ENCODE peak calls at places on chromosomes 12 and 14, in four cellular contexts. One of them, this sample, is unnamed.

GRCh38 chr14:37063467-37064240 is 108.8 kb downstream of the SLC25A21 start:
- DNase-seq in lung: no peak
- DNase-seq in fibroblast of pulmonary artery: no peak
- DNase-seq in BJ: no peak
- DNase-seq in this sample: no peak

GRCh38 chr14:61262082-61262481 is 19.1 kb downstream of the TMEM30B start:
- DNase-seq in fibroblast of pulmonary artery: no peak
- DNase-seq in lung: no peak
- DNase-seq in BJ: no peak
- DNase-seq in this sample: no peak

GRCh38 chr14:59870277-59871165 is at the start of gene RTN1:
- DNase-seq in lung: peak
- DNase-seq in BJ: no peak
- DNase-seq in fibroblast of pulmonary artery: peak
- DNase-seq in this sample: peak

GRCh38 chr12:27333311-27334009 is 824 bp downstream of the BMAL2 start:
- DNase-seq in BJ: no peak
- DNase-seq in fibroblast of pulmonary artery: no peak
- DNase-seq in lung: no peak
- DNase-seq in this sample: no peak

GRCh38 chr14:70133461-70133860 is 55.3 kb downstream of the SLC8A3 start:
- DNase-seq in BJ: no peak
- DNase-seq in lung: no peak
- DNase-seq in fibroblast of pulmonary artery: no peak
- DNase-seq in this sample: no peak

GRCh38 chr12:130839770-130840355 is 813 bp upstream of the STX2 start:
- DNase-seq in lung: no peak
- DNase-seq in fibroblast of pulmonary artery: no peak
- DNase-seq in BJ: no peak
- DNase-seq in this sample: no peak

GRCh38 chr12:117360551-117361311 is 695 bp downstream of the NOS1 start:
- DNase-seq in BJ: no peak
- DNase-seq in fibroblast of pulmonary artery: no peak
- DNase-seq in lung: no peak
- DNase-seq in this sample: no peak

GRCh38 chr12:54624316-54625279 is 10.1 kb downstream of the LACRT start:
- DNase-seq in lung: no peak
- DNase-seq in BJ: no peak
- DNase-seq in fibroblast of pulmonary artery: peak
- DNase-seq in this sample: peak

GRCh38 chr12:93174048-93174447 is 203.7 kb upstream of the NUDT4 start:
- DNase-seq in lung: no peak
- DNase-seq in fibroblast of pulmonary artery: peak
- DNase-seq in BJ: no peak
- DNase-seq in this sample: peak

GRCh38 chr12:56629459-56630179 is 507 bp downstream of the BAZ2A start:
- DNase-seq in fibroblast of pulmonary artery: no peak
- DNase-seq in lung: no peak
- DNase-seq in BJ: no peak
- DNase-seq in this sample: no peak

GRCh38 chr14:76924363-76925151 is 98.3 kb downstream of the LRRC74A start:
- DNase-seq in BJ: no peak
- DNase-seq in fibroblast of pulmonary artery: no peak
- DNase-seq in lung: no peak
- DNase-seq in this sample: no peak

GRCh38 chr12:87383705-87384104 is 645.5 kb downstream of the C12orf50 start:
- DNase-seq in fibroblast of pulmonary artery: peak
- DNase-seq in lung: no peak
- DNase-seq in BJ: no peak
- DNase-seq in this sample: peak

GRCh38 chr12:87384226-87384625 is 645.0 kb downstream of the C12orf50 start:
- DNase-seq in lung: no peak
- DNase-seq in fibroblast of pulmonary artery: no peak
- DNase-seq in BJ: no peak
- DNase-seq in this sample: no peak

GRCh38 chr12:87381747-87382146 is 647.5 kb downstream of the C12orf50 start:
- DNase-seq in lung: no peak
- DNase-seq in BJ: no peak
- DNase-seq in fibroblast of pulmonary artery: no peak
- DNase-seq in this sample: no peak

GRCh38 chr12:87385322-87385721 is 643.9 kb downstream of the C12orf50 start:
- DNase-seq in lung: no peak
- DNase-seq in BJ: no peak
- DNase-seq in fibroblast of pulmonary artery: no peak
- DNase-seq in this sample: no peak

GRCh38 chr12:87382959-87383591 is 646.1 kb downstream of the C12orf50 start:
- DNase-seq in fibroblast of pulmonary artery: no peak
- DNase-seq in lung: no peak
- DNase-seq in BJ: no peak
- DNase-seq in this sample: no peak
- H3K4me3 ChIP-seq in fibroblast of pulmonary artery: no peak
- H3K4me3 ChIP-seq in lung: no peak
- H3K4me3 ChIP-seq in BJ: no peak
- H3K4me3 ChIP-seq in this sample: no peak

DNA sequence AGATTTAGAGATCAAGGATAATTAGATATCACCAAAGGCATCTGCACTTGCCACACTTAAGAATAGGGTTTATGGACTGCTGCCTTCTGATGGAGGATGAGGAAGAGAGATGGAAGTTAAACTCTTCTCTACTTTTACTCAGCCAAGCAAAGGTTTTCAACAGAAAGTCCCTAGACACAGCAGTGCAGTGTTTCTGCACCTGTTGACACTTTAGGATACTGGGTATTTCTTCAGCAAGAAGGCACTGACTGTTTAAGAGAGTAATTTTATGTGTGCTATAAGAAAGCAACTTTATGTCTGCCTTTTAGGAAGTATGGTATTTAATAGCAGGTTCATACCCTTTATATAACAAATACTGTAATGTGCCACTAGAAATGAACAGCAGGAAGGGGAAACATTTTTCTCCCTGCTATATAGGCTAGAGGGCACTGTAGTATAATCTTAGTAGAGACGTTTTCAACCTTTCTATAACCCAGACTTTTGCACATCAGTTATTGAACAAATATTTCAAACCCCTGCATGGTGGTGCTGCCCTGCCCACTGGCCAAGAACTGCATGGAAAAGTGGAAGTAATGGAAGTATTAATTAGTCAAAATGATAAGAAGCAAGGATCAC is 225.0 kb upstream of the GRIP1 start:
- DNase-seq in BJ: no peak
- DNase-seq in lung: no peak
- DNase-seq in fibroblast of pulmonary artery: no peak
- DNase-seq in this sample: no peak
- TF ChIP-seq CTCF in BJ: no peak
- TF ChIP-seq CTCF in lung: no peak
- TF ChIP-seq CTCF in fibroblast of pulmonary artery: no peak
- TF ChIP-seq CTCF in this sample: peak

DNA sequence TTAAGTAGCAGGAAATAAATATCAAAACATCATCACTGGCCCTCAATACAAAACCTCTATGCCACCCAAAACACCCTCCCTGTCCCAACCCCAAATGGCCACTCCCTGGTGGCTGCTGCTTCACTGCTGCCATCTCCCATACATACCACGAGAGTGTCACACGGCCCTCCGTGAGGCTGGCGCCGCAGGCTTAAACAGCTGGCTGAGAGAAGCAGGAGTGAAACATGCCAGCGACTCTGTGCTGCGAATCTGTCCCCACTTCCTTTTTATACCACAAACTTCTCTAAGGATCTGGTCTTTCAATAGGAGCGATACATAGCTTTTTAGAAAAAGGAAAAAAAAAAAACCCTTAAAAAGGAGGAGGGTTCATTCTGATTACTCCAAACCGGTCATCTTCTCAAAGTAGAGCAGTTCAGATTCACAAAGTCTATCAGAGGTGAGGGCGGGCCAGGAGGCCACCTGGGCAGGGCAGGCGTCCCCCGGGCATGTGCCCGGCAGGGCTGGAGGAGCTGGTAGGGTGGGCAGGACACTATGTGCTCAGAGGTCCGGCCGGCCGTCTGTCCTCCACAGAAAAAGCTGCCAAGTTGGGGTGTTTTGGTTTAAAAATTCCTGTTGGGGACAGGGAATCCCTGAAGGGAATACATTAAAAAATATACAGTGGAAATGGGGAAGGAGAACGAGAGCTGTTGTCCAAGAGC is 26.5 kb downstream of the MAX start:
- DNase-seq in lung: no peak
- DNase-seq in BJ: no peak
- DNase-seq in fibroblast of pulmonary artery: no peak
- DNase-seq in this sample: no peak
- H3K4me3 ChIP-seq in lung: no peak
- H3K4me3 ChIP-seq in BJ: no peak
- H3K4me3 ChIP-seq in fibroblast of pulmonary artery: no peak
- H3K4me3 ChIP-seq in this sample: no peak

GRCh38 chr12:62335057-62335456 is 74.9 kb downstream of the USP15 start:
- DNase-seq in BJ: no peak
- DNase-seq in fibroblast of pulmonary artery: no peak
- DNase-seq in lung: no peak
- DNase-seq in this sample: no peak

GRCh38 chr12:62331306-62331705 is 71.1 kb downstream of the USP15 start:
- DNase-seq in BJ: no peak
- DNase-seq in fibroblast of pulmonary artery: no peak
- DNase-seq in lung: no peak
- DNase-seq in this sample: no peak

GRCh38 chr12:62332598-62332997 is 72.4 kb downstream of the USP15 start:
- DNase-seq in fibroblast of pulmonary artery: peak
- DNase-seq in BJ: peak
- DNase-seq in lung: no peak
- DNase-seq in this sample: no peak

DNA sequence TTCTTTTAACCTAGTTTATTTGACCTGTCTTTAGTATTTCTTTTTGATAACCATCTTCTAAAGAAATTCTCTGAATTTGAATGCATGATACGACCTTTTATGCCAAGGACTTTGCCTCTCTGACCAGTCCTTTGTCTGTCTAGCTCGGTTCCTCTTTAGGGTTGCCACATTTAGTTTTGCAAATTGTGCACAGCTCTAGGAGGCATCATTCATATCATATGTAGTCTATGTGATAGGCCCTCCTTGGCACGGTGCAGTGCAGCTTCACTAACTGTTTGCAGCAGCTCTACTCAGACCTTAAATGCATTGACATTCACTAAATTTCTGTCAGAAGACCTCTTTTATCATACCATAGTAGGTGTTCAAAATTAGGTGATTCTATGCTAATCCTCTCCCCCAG is 75.6 kb downstream of the USP15 start:
- DNase-seq in BJ: no peak
- DNase-seq in fibroblast of pulmonary artery: no peak
- DNase-seq in lung: no peak
- DNase-seq in this sample: no peak
- TF ChIP-seq CTCF in BJ: no peak
- TF ChIP-seq CTCF in fibroblast of pulmonary artery: no peak
- TF ChIP-seq CTCF in lung: no peak
- TF ChIP-seq CTCF in this sample: no peak

DNA sequence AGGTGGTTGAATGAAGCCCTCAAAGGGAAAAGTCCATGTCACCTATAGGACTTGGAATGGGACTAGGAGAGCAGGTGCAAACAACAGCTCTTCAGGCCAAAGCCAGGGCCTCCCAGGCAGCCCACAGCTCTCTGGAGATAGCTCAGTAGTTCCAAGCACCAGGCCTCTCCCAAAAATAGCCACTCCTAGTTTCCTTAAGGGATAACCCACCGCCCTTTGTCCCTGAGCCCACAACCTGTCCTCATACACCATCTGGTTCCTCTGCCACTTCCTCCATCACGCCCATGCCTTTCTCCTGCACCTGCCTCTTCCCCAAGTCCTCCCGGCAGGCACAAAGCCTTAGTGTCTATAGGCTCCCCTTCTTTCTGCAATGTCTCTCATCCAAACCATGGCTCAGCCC is 2.1 kb downstream of the RAB15 start:
- DNase-seq in lung: no peak
- DNase-seq in BJ: no peak
- DNase-seq in fibroblast of pulmonary artery: no peak
- DNase-seq in this sample: no peak
- H3K4me3 ChIP-seq in lung: no peak
- H3K4me3 ChIP-seq in BJ: no peak
- H3K4me3 ChIP-seq in fibroblast of pulmonary artery: no peak
- H3K4me3 ChIP-seq in this sample: no peak

GRCh38 chr14:44657153-44657552 is 150.1 kb upstream of the FSCB start:
- DNase-seq in fibroblast of pulmonary artery: no peak
- DNase-seq in lung: no peak
- DNase-seq in BJ: no peak
- DNase-seq in this sample: no peak

GRCh38 chr14:44662250-44662891 is 155.3 kb upstream of the FSCB start:
- DNase-seq in fibroblast of pulmonary artery: no peak
- DNase-seq in lung: no peak
- DNase-seq in BJ: no peak
- DNase-seq in this sample: no peak

GRCh38 chr14:44658389-44658696 is 151.3 kb upstream of the FSCB start:
- DNase-seq in BJ: no peak
- DNase-seq in lung: no peak
- DNase-seq in fibroblast of pulmonary artery: no peak
- DNase-seq in this sample: no peak

GRCh38 chr14:44652640-44653039 is 145.6 kb upstream of the FSCB start:
- DNase-seq in fibroblast of pulmonary artery: no peak
- DNase-seq in lung: no peak
- DNase-seq in BJ: no peak
- DNase-seq in this sample: no peak

DNA sequence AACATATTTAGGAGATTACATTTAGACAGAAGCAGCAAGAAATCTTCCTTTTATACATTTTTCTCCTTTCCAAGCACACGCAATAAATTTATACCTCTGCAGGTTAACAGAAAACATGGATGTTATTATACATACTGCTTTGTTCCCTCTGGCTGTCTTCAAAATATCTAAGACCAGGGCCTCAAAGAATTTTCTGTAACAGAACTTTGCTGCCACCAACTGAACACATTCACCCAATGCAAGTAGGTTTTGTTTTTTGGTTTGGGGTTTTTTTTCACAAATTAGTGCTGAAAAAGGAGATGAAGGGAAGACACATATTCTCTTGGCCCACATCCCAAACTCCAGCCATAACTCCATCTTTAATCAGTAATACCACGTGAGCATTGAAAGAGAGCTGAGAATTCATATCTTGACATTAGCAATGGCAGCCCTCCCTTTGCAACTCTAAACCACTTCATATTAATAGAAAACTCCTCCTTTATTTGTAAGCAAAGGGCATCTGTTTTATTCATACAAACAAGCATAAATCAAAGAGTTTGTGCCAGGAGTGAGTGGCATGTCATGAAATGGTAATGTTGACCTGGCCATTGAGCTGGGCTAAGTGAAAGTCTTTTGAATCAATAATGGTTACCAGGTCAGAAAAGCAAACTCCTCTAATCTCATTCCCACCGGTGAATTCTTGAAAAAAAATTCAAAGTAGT is 150.8 kb upstream of the FSCB start:
- DNase-seq in fibroblast of pulmonary artery: peak
- DNase-seq in lung: no peak
- DNase-seq in BJ: no peak
- DNase-seq in this sample: peak
- TF ChIP-seq CTCF in fibroblast of pulmonary artery: peak
- TF ChIP-seq CTCF in lung: no peak
- TF ChIP-seq CTCF in BJ: no peak
- TF ChIP-seq CTCF in this sample: peak

DNA sequence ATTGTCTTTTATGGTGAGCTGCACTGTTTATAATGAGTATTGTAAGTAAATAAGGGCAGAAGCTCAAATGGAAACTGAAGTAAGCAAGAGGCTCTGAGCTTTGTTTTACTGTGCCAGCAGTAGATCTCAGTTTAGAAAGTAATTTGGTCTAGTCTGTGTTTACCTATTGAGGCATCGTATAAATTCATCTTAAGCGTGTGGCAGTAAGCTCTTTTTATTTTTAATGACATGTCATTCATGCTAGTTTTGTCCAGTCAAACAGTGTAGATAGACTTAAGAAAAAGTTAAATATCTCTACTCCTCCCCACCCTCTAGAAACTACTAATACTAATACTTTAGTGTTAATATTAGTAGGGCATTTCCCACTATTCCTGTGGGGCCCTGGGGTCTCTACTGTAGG is 2.0 kb downstream of the ANO6 start:
- DNase-seq in lung: no peak
- DNase-seq in fibroblast of pulmonary artery: no peak
- DNase-seq in BJ: no peak
- DNase-seq in this sample: peak
- H3K4me3 ChIP-seq in lung: no peak
- H3K4me3 ChIP-seq in fibroblast of pulmonary artery: peak
- H3K4me3 ChIP-seq in BJ: peak
- H3K4me3 ChIP-seq in this sample: peak

This sample was measured in LNCaP clone FGC.